ENCODE peak calls at places on chromosomes 6 and 20, in ten cellular contexts. M is neural crest cell, D is psoas muscle, P is transverse colon, N is activated B cell treated with CpG ODN at 0.5 μM for 24 hours, I is kidney tubule cell, F is aorta, T is LHCN-M2, B is Ammon's horn, U is GM19239. K is an unnamed sample.

GRCh38 chr6:112800916-112801315 is 453.8 kb downstream of the RFPL4B start:
- DNase-seq in M (no peak), D (no peak), P (no peak), N (no peak), I (no peak), F (no peak), T (peak; percentile 38), B (no peak), U (no peak), K (no peak)

GRCh38 chr6:56902551-56903464 is 52.1 kb upstream of the BEND6 start:
- DNase-seq in M (no peak), D (no peak), P (no peak), N (no peak), I (peak; percentile 63), F (no peak), T (peak; percentile 99), B (peak; percentile 46), U (no peak), K (no peak)

GRCh38 chr6:38160831-38161230 is 341.3 kb downstream of the ZFAND3 start:
- DNase-seq in M (no peak), D (no peak), P (no peak), N (no peak), I (no peak), F (peak; percentile 64), T (no peak), B (no peak), U (no peak), K (no peak)

GRCh38 chr6:12538881-12539357 is 177.6 kb upstream of the PHACTR1 start:
- DNase-seq in M (no peak), D (peak; percentile 28), P (no peak), N (no peak), I (peak; percentile 89), F (peak; percentile 82), T (no peak), B (no peak), U (no peak), K (no peak)

GRCh38 chr6:33995046-33995872 is 150.6 kb downstream of the GRM4 start:
- DNase-seq in M (no peak), D (no peak), P (peak; percentile 81), N (no peak), I (no peak), F (peak; percentile 63), T (no peak), B (no peak), U (no peak), K (peak; percentile 87)

GRCh38 chr20:63891061-63892002 is 3.6 kb upstream of the DNAJC5 start:
- DNase-seq in M (no peak), D (no peak), P (no peak), N (no peak), I (no peak), F (no peak), T (no peak), B (no peak), U (no peak), K (no peak)

GRCh38 chr6:1554881-1555569 is 54.7 kb upstream of the FOXC1 start:
- DNase-seq in M (no peak), D (peak; percentile 84), P (peak; percentile 71), N (peak; percentile 46), I (peak; percentile 34), F (peak; percentile 95), T (peak; percentile 58), B (peak; percentile 71), U (peak; percentile 36), K (peak; percentile 86)

GRCh38 chr6:137864812-137865508 is 2.1 kb upstream of the TNFAIP3 start:
- DNase-seq in M (no peak), D (no peak), P (no peak), N (no peak), I (no peak), F (no peak), T (no peak), B (no peak), U (no peak), K (no peak)

GRCh38 chr6:11366934-11367637 is 134.6 kb upstream of the NEDD9 start:
- DNase-seq in M (no peak), D (no peak), P (no peak), N (no peak), I (peak; percentile 91), F (no peak), T (peak; percentile 34), B (no peak), U (peak; percentile 10), K (no peak)

GRCh38 chr6:47446974-47447373 is 30.6 kb upstream of the CD2AP start:
- DNase-seq in M (no peak), D (no peak), P (no peak), N (no peak), I (peak; percentile 26), F (no peak), T (no peak), B (no peak), U (no peak), K (no peak)

GRCh38 chr6:139765825-139766285 is 391.4 kb upstream of the CITED2 start:
- DNase-seq in M (no peak), D (no peak), P (no peak), N (no peak), I (peak; percentile 60), F (no peak), T (peak; percentile 94), B (no peak), U (no peak), K (no peak)